ENCODE peak calls at places on chromosomes 6 and 20, in four cellular contexts. K is spleen, D is transverse colon, Y is tibial nerve. Z is an unnamed sample.

GRCh38 chr20:44883214-44883902 is 2.1 kb upstream of the YWHAB start:
- DNase-seq in D (no peak), Y (no peak), K (no peak), Z (no peak)

GRCh38 chr6:16243055-16243454 is 4.7 kb downstream of the GMPR start:
- DNase-seq in D (no peak), Y (peak), K (no peak), Z (no peak)

GRCh38 chr6:12504325-12504966 is 212.1 kb upstream of the PHACTR1 start:
- DNase-seq in Y (no peak), K (no peak), D (peak), Z (no peak)

GRCh38 chr6:9461161-9461560 is 953.7 kb downstream of the TFAP2A start:
- DNase-seq in Y (no peak), D (no peak), K (no peak), Z (no peak)

GRCh38 chr20:50787181-50787580 is 7.7 kb upstream of the BCAS4 start:
- DNase-seq in Y (no peak), K (no peak), D (no peak), Z (no peak)

GRCh38 chr6:123085403-123085802 is 89.4 kb downstream of the CLVS2 start:
- DNase-seq in K (no peak), Y (no peak), D (no peak), Z (no peak)

GRCh38 chr20:46609043-46609442 is 42.2 kb downstream of the SLC13A3 start:
- DNase-seq in Y (no peak), D (no peak), K (no peak), Z (no peak)

GRCh38 chr6:138403801-138404665 is at the start of gene HEBP2:
- DNase-seq in Y (peak), D (peak), K (peak), Z (peak)

GRCh38 chr6:125953502-125953875 is 3.1 kb upstream of the HINT3 start:
- DNase-seq in D (peak), K (peak), Y (no peak), Z (no peak)

GRCh38 chr6:105882833-105883232 is 203.3 kb upstream of the PRDM1 start:
- DNase-seq in Y (no peak), D (no peak), K (no peak), Z (no peak)

GRCh38 chr20:53097371-53097770 is 125.2 kb downstream of the TSHZ2 start:
- DNase-seq in D (no peak), K (no peak), Y (no peak), Z (no peak)

GRCh38 chr6:90078513-90079289 is 184.4 kb downstream of the GJA10 start:
- DNase-seq in K (no peak), D (no peak), Y (no peak), Z (no peak)

GRCh38 chr6:37741757-37742400 is 44.2 kb upstream of the MDGA1 start:
- DNase-seq in K (no peak), D (peak), Y (no peak), Z (no peak)

GRCh38 chr6:35731414-35731735 is 5.5 kb upstream of the ARMC12 start:
- DNase-seq in K (peak), D (peak), Y (peak), Z (peak)
- TF ChIP-seq POLR2A in K (peak), D (peak), Y (peak), Z (peak)

DNA sequence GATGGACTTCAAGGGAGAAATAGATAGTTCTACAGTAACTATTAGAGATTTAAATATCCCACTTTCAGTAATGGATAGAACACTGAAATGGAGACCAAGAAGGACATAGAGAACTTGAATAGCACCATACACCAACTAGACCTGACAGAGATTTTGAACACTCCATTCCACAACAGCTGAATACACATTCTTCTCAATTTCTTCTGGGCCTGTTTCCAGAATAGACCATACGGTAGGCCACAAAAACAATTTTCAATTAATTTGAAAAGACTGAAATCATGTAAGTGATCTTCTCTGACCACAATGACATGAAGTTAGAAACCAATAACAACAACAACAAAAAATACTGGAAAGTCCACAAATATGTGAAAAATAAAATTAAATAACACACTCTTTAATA is 979.1 kb upstream of the FLRT3 start:
- DNase-seq in Y (no peak), D (no peak), K (no peak), Z (no peak)
- TF ChIP-seq POLR2A in Y (no peak), D (no peak), K (no peak), Z (no peak)

GRCh38 chr6:35305117-35305516 is 7.5 kb downstream of the DEF6 start:
- DNase-seq in Y (no peak), D (no peak), K (no peak), Z (no peak)
- TF ChIP-seq POLR2A in Y (no peak), D (no peak), K (no peak), Z (no peak)

GRCh38 chr6:39228992-39229767 is at the start of gene KCNK5:
- DNase-seq in D (peak), Y (peak), K (peak), Z (peak)
- TF ChIP-seq POLR2A in D (peak), Y (peak), K (no peak), Z (peak)

GRCh38 chr20:3405696-3406358 is 1.6 kb downstream of the DNAAF9 start:
- DNase-seq in D (no peak), K (no peak), Y (no peak), Z (no peak)

GRCh38 chr20:3409417-3409816 is 1.9 kb upstream of the DNAAF9 start:
- DNase-seq in D (no peak), K (no peak), Y (no peak), Z (no peak)

GRCh38 chr20:3406481-3407425 is 716 bp downstream of the DNAAF9 start:
- DNase-seq in D (peak), Y (peak), K (peak), Z (no peak)

GRCh38 chr20:3408251-3408637 is 775 bp upstream of the DNAAF9 start:
- DNase-seq in Y (no peak), K (no peak), D (no peak), Z (no peak)

DNA sequence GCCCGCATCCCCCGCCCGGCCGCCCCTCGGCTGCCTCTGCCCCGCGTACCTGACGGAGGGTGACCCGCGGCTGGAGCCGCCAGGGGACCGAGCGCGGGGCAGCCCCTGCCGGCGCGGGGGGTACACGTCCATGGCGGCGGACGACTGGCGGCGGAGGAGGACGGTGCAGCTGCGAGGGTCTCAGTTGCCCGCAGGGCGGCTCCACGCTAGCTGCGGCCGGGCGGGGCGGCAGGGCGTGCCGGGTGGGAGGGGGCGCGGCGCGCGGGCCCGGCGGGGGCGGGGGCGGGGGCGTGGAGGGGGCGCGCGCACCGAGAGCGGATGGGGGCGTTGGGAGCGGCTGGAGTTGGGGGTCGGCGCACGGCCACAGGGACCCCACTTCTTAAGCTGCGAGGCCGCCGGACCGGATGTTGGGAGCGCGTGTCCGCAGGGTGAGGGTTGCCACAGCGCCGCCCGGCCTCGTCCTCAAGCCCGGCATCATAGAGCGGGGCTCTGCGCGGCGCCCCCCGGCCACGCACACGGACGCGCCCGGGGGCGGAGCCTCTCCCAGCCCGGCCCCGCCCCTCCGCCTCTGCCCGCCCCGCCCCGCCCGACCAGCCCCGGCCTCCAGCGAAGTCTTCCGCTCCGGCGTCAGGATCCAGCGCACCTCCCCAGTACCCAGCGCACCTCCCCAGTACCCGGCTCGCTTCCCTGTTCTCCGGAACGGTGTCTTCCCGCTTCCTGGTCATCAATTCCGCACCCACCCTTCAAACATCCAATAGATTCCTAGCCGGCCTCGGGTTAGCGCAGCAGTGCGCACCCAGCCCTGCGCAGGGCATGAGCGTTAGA is at the start of gene DNAAF9:
- DNase-seq in D (peak), Y (peak), K (peak), Z (peak)
- TF ChIP-seq POLR2A in D (peak), Y (no peak), K (no peak), Z (no peak)

GRCh38 chr6:31813463-31813849 is 1.6 kb downstream of the HSPA1L start:
- DNase-seq in Y (no peak), K (no peak), D (no peak), Z (no peak)

GRCh38 chr6:31820051-31820389 is 4.7 kb downstream of the HSPA1A start:
- DNase-seq in K (no peak), Y (no peak), D (peak), Z (no peak)

GRCh38 chr6:31815025-31815838 is at the start of the genes HSPA1A and HSPA1L:
- DNase-seq in Y (peak), K (peak), D (peak), Z (peak)

GRCh38 chr6:31811645-31812044 is 3.4 kb downstream of the HSPA1L start:
- DNase-seq in Y (no peak), K (no peak), D (no peak), Z (no peak)

DNA sequence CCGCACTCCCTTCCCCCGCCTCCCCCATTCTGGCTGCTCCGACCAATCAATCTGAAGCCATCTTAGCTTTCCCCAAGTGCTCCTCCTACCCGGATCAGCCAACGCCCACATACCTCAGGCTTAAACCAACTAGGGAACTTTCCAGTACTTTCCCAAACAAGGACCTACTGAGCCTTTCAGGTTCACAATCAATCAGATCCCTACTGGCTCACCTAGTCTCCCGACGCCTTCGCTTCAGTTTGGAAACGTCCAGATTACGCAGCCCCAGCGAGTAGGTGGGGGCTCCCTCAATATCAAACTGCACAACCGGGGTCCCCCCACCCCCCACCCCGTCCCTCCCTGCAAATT is 432 bp downstream of the HSPA1L start:
- DNase-seq in K (peak), D (peak), Y (peak), Z (peak)
- TF ChIP-seq POLR2A in K (no peak), D (peak), Y (peak), Z (no peak)

DNA sequence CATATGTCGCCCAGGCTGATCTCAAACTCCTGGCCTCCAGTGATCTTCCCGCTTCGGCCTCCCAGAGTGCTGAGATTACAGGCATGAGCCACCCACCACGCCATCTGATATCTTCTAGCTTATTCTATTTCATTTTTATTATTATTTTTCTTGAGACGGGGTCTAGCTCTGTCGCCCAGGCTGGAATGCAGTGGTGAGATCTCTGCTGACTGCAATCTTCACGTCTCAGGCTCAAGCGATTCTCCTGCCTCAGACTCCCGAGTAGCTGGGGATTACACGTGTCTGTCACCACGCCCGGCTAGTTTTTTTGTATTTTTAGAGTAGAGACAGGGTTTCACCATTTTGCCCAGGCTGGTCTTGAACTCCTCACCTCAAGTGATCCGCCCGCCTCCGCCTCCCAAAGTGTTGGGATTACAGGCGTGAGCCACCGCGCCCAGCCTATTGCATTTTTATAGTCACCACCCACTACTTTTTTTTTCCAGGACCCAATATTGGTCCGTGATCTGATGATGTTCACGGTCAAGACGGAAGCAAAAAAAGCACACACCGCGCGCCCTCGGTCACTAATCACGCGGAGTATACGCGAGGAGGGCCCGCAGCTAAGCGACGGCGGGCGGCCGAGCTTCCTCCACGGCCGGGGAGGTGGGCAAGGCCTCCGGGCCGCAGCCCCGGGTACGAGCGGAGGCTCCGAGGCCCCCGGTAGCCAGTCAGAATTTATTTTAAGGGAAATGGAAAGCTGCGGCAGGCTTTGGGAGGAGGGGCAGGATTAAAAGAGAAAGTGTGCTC is 1.1 kb upstream of the LSM14B start:
- DNase-seq in K (no peak), Y (peak), D (peak), Z (no peak)
- TF ChIP-seq POLR2A in K (no peak), Y (no peak), D (peak), Z (no peak)

GRCh38 chr6:31001489-31001888 is 8.8 kb upstream of the MUC22 start:
- DNase-seq in Y (no peak), K (no peak), D (no peak), Z (no peak)
- TF ChIP-seq POLR2A in Y (no peak), K (no peak), D (no peak), Z (no peak)

Z was measured in GM12891.